ENCODE peak calls at places on chromosomes 6 and 20, in nine cellular contexts. T is fibroblast of lung; V is HFFc6; F is psoas muscle; J is stimulated activated CD4-positive, alpha-beta T cell treated with anti-CD3 and anti-CD28 coated beads, Interleukin-4, amount 100 ng/mL, for 48 hours; M is aorta; Q is effector memory CD4-positive, alpha-beta T cell; B is naive thymus-derived CD4-positive, alpha-beta T cell; C is globus pallidus. Z is an unnamed sample.

GRCh38 chr6:149211046-149211571 is 106.4 kb upstream of the TAB2 start:
- DNase-seq in T (peak; percentile 39), V (peak; percentile 25), F (no peak), J (no peak), M (no peak), Q (no peak), B (no peak), C (no peak), Z (no peak)

GRCh38 chr6:10555625-10556309 is 34.6 kb downstream of the GCNT2 start:
- DNase-seq in T (peak; percentile 41), V (no peak), F (peak; percentile 40), J (no peak), M (peak; percentile 81), Q (no peak), B (no peak), C (peak; percentile 62), Z (no peak)

GRCh38 chr6:150004101-150004782 is 21.1 kb downstream of the RAET1L start:
- DNase-seq in T (no peak), V (no peak), F (no peak), J (no peak), M (no peak), Q (peak; percentile 66), B (peak; percentile 62), C (no peak), Z (no peak)

GRCh38 chr20:62350098-62350628 is 16.9 kb downstream of the LAMA5 start:
- DNase-seq in T (peak; percentile 47), V (no peak), F (peak; percentile 9), J (no peak), M (no peak), Q (no peak), B (no peak), C (no peak), Z (no peak)

GRCh38 chr6:160300076-160300695 is 41.6 kb upstream of the SLC22A2 start:
- DNase-seq in T (no peak), V (no peak), F (no peak), J (no peak), M (peak; percentile 72), Q (no peak), B (no peak), C (no peak), Z (no peak)

GRCh38 chr6:46217671-46218131 is 46.9 kb upstream of the ENPP5 start:
- DNase-seq in T (no peak), V (no peak), F (no peak), J (no peak), M (no peak), Q (no peak), B (no peak), C (peak; percentile 63), Z (no peak)

GRCh38 chr6:136465766-136466303 is 84.4 kb downstream of the MAP7 start:
- DNase-seq in T (no peak), V (no peak), F (no peak), J (no peak), M (no peak), Q (no peak), B (no peak), C (no peak), Z (no peak)

GRCh38 chr6:111661541-111662041 is 55.9 kb upstream of the TRAF3IP2 start:
- DNase-seq in T (no peak), V (no peak), F (peak; percentile 52), J (no peak), M (no peak), Q (no peak), B (no peak), C (no peak), Z (no peak)

GRCh38 chr20:48603819-48604405 is 223.9 kb downstream of the PREX1 start:
- DNase-seq in T (no peak), V (no peak), F (no peak), J (no peak), M (no peak), Q (no peak), B (no peak), C (no peak), Z (no peak)

GRCh38 chr6:126170875-126171489 is 168.9 kb upstream of the CENPW start:
- DNase-seq in T (no peak), V (peak; percentile 11), F (no peak), J (peak; percentile 8), M (no peak), Q (no peak), B (peak; percentile 8), C (no peak), Z (no peak)

GRCh38 chr6:111171577-111172400 is 84.5 kb downstream of the SLC16A10 start:
- DNase-seq in T (no peak), V (no peak), F (no peak), J (no peak), M (no peak), Q (no peak), B (no peak), C (no peak), Z (no peak)

GRCh38 chr20:58406422-58407001 is 17.5 kb downstream of the VAPB start:
- DNase-seq in T (peak; percentile 34), V (no peak), F (no peak), J (no peak), M (no peak), Q (no peak), B (no peak), C (no peak), Z (no peak)

GRCh38 chr6:3534599-3534998 is 77.7 kb upstream of the SLC22A23 start:
- DNase-seq in T (peak; percentile 35), V (peak; percentile 38), F (no peak), J (no peak), M (no peak), Q (no peak), B (no peak), C (no peak), Z (no peak)

GRCh38 chr20:25389381-25389857 is 1.2 kb downstream of the ABHD12 start:
- DNase-seq in T (peak; percentile 61), V (peak; percentile 40), F (no peak), J (no peak), M (no peak), Q (no peak), B (peak; percentile 23), C (no peak), Z (no peak)

GRCh38 chr6:23218751-23219150 is 649.4 kb downstream of the HDGFL1 start:
- DNase-seq in T (no peak), V (no peak), F (no peak), J (no peak), M (no peak), Q (no peak), B (no peak), C (peak; percentile 71), Z (no peak)

GRCh38 chr20:24487648-24488047 is 18.2 kb downstream of the SYNDIG1 start:
- DNase-seq in T (no peak), V (no peak), F (no peak), J (no peak), M (peak; percentile 23), Q (no peak), B (no peak), C (no peak), Z (no peak)

Z was measured in stimulated activated CD8-positive, alpha-beta memory T cell treated with anti-CD3 and anti-CD28 coated beads, Interleukin-4, amount 100 ng/mL, for 24 hours.